ENCODE peak calls at places on chromosomes 12 and 14, in seven cellular contexts. One of them, this sample, is unnamed.

GRCh38 chr12:108649126-108649525 is 15.4 kb upstream of the SELPLG start:
- DNase-seq in HL-60: no peak
- DNase-seq in Panc1: no peak
- DNase-seq in HepG2: no peak
- DNase-seq in A549: no peak
- DNase-seq in GM23338: no peak
- DNase-seq in SK-N-SH: no peak
- DNase-seq in this sample: no peak

GRCh38 chr12:115456946-115457689 is 773.1 kb upstream of the TBX3 start:
- DNase-seq in Panc1: no peak
- DNase-seq in GM23338: peak; percentile 86
- DNase-seq in A549: peak; percentile 28
- DNase-seq in HL-60: no peak
- DNase-seq in HepG2: peak; percentile 71
- DNase-seq in SK-N-SH: no peak
- DNase-seq in this sample: peak; percentile 24

GRCh38 chr12:103858953-103859601 is 18.0 kb upstream of the NT5DC3 start:
- DNase-seq in Panc1: peak; percentile 64
- DNase-seq in SK-N-SH: no peak
- DNase-seq in HL-60: no peak
- DNase-seq in A549: peak; percentile 73
- DNase-seq in HepG2: peak; percentile 67
- DNase-seq in GM23338: no peak
- DNase-seq in this sample: peak; percentile 77

GRCh38 chr14:69183735-69184134 is 7.6 kb upstream of the EXD2 start:
- DNase-seq in GM23338: peak; percentile 83
- DNase-seq in SK-N-SH: no peak
- DNase-seq in Panc1: no peak
- DNase-seq in HepG2: peak; percentile 15
- DNase-seq in A549: no peak
- DNase-seq in HL-60: peak; percentile 75
- DNase-seq in this sample: no peak

GRCh38 chr12:52517005-52517835 is 3.0 kb downstream of the KRT5 start:
- DNase-seq in GM23338: no peak
- DNase-seq in HepG2: no peak
- DNase-seq in HL-60: no peak
- DNase-seq in A549: no peak
- DNase-seq in Panc1: no peak
- DNase-seq in SK-N-SH: no peak
- DNase-seq in this sample: no peak

GRCh38 chr14:69553221-69553620 is 21.4 kb downstream of the CCDC177 start:
- DNase-seq in GM23338: no peak
- DNase-seq in A549: no peak
- DNase-seq in Panc1: no peak
- DNase-seq in HepG2: no peak
- DNase-seq in SK-N-SH: no peak
- DNase-seq in HL-60: peak; percentile 20
- DNase-seq in this sample: no peak

GRCh38 chr14:21043387-21044105 is 1.4 kb downstream of the RNASE7 start:
- DNase-seq in HepG2: no peak
- DNase-seq in A549: no peak
- DNase-seq in Panc1: no peak
- DNase-seq in HL-60: no peak
- DNase-seq in SK-N-SH: no peak
- DNase-seq in GM23338: no peak
- DNase-seq in this sample: no peak

GRCh38 chr14:61281186-61281676 is at the start of gene TMEM30B:
- DNase-seq in SK-N-SH: no peak
- DNase-seq in GM23338: peak; percentile 96
- DNase-seq in HepG2: no peak
- DNase-seq in Panc1: no peak
- DNase-seq in HL-60: no peak
- DNase-seq in A549: no peak
- DNase-seq in this sample: no peak

GRCh38 chr12:53754633-53755261 is 3.0 kb upstream of the CISTR start:
- DNase-seq in HepG2: no peak
- DNase-seq in Panc1: no peak
- DNase-seq in HL-60: no peak
- DNase-seq in SK-N-SH: no peak
- DNase-seq in A549: no peak
- DNase-seq in GM23338: no peak
- DNase-seq in this sample: no peak

GRCh38 chr14:21268612-21269251 is 510 bp downstream of the HNRNPC start:
- DNase-seq in Panc1: no peak
- DNase-seq in HL-60: peak; percentile 45
- DNase-seq in HepG2: peak; percentile 77
- DNase-seq in A549: no peak
- DNase-seq in GM23338: peak; percentile 79
- DNase-seq in SK-N-SH: no peak
- DNase-seq in this sample: peak; percentile 24

GRCh38 chr14:73234586-73235394 is 2.5 kb upstream of the PAPLN start:
- DNase-seq in SK-N-SH: no peak
- DNase-seq in HL-60: no peak
- DNase-seq in GM23338: no peak
- DNase-seq in HepG2: no peak
- DNase-seq in A549: no peak
- DNase-seq in Panc1: no peak
- DNase-seq in this sample: no peak

GRCh38 chr14:56125772-56126411 is 7.7 kb downstream of the PELI2 start:
- DNase-seq in HepG2: no peak
- DNase-seq in SK-N-SH: no peak
- DNase-seq in Panc1: no peak
- DNase-seq in HL-60: no peak
- DNase-seq in GM23338: no peak
- DNase-seq in A549: no peak
- DNase-seq in this sample: no peak

GRCh38 chr12:117012189-117012805 is 86.9 kb downstream of the TESC start:
- DNase-seq in Panc1: no peak
- DNase-seq in HepG2: no peak
- DNase-seq in GM23338: no peak
- DNase-seq in SK-N-SH: no peak
- DNase-seq in HL-60: no peak
- DNase-seq in A549: no peak
- DNase-seq in this sample: no peak

GRCh38 chr12:42918387-42918786 is 328.8 kb upstream of the PRICKLE1 start:
- DNase-seq in SK-N-SH: peak; percentile 8
- DNase-seq in GM23338: no peak
- DNase-seq in Panc1: no peak
- DNase-seq in HL-60: no peak
- DNase-seq in HepG2: no peak
- DNase-seq in A549: no peak
- DNase-seq in this sample: no peak

GRCh38 chr12:57626929-57627445 is 6.0 kb downstream of the B4GALNT1 start:
- DNase-seq in GM23338: no peak
- DNase-seq in HL-60: no peak
- DNase-seq in A549: no peak
- DNase-seq in Panc1: no peak
- DNase-seq in HepG2: no peak
- DNase-seq in SK-N-SH: no peak
- DNase-seq in this sample: no peak

GRCh38 chr14:100904307-100905019 is 941 bp upstream of the RTL1 start:
- DNase-seq in HepG2: no peak
- DNase-seq in GM23338: peak; percentile 88
- DNase-seq in Panc1: no peak
- DNase-seq in SK-N-SH: peak; percentile 83
- DNase-seq in A549: no peak
- DNase-seq in HL-60: no peak
- DNase-seq in this sample: no peak

GRCh38 chr14:100901391-100902183 is 1.9 kb downstream of the RTL1 start:
- DNase-seq in A549: no peak
- DNase-seq in HepG2: no peak
- DNase-seq in Panc1: no peak
- DNase-seq in SK-N-SH: peak; percentile 26
- DNase-seq in HL-60: no peak
- DNase-seq in GM23338: no peak
- DNase-seq in this sample: no peak

GRCh38 chr14:100902295-100902694 is 1.2 kb downstream of the RTL1 start:
- DNase-seq in Panc1: no peak
- DNase-seq in A549: peak; percentile 39
- DNase-seq in HepG2: peak; percentile 52
- DNase-seq in GM23338: peak; percentile 71
- DNase-seq in SK-N-SH: peak; percentile 65
- DNase-seq in HL-60: no peak
- DNase-seq in this sample: peak; percentile 7

GRCh38 chr14:100903672-100904185 is at the start of gene RTL1:
- DNase-seq in HL-60: no peak
- DNase-seq in SK-N-SH: peak; percentile 58
- DNase-seq in HepG2: no peak
- DNase-seq in GM23338: no peak
- DNase-seq in Panc1: no peak
- DNase-seq in A549: no peak
- DNase-seq in this sample: no peak

DNA sequence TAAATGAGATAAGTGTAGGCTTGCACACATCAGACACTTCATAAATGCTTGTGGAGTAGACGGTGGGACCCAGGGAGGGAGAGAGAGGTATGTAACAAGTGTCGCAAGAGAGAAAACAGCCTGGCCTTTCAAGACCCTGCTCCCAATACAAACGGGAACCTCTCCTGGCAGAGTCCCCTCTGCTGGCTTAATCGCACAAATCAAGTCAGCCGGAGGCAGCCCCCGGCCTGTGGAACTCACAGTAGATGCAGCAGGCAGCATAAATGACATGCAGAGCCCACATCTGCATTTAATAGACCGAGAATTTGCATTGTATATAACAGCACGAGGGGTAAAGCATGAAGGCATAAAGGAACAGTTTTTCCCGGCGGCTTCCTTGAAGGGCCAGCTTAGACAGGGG is 730 bp downstream of the RTL1 start:
- DNase-seq in SK-N-SH: peak; percentile 84
- DNase-seq in HL-60: no peak
- DNase-seq in HepG2: peak; percentile 21
- DNase-seq in Panc1: no peak
- DNase-seq in A549: no peak
- DNase-seq in GM23338: no peak
- DNase-seq in this sample: no peak
- TF ChIP-seq REST in SK-N-SH: no peak
- TF ChIP-seq REST in HL-60: no peak
- TF ChIP-seq REST in HepG2: no peak
- TF ChIP-seq REST in Panc1: no peak
- TF ChIP-seq REST in A549: no peak
- TF ChIP-seq REST in GM23338: no peak
- TF ChIP-seq REST in this sample: no peak

GRCh38 chr14:104751539-104752337 is 1.2 kb upstream of the SIVA1 start:
- DNase-seq in HL-60: peak; percentile 61
- DNase-seq in HepG2: no peak
- DNase-seq in Panc1: no peak
- DNase-seq in GM23338: no peak
- DNase-seq in SK-N-SH: peak; percentile 55
- DNase-seq in A549: no peak
- DNase-seq in this sample: no peak

GRCh38 chr14:104754213-104754851 is 1.4 kb downstream of the SIVA1 start:
- DNase-seq in A549: no peak
- DNase-seq in Panc1: no peak
- DNase-seq in GM23338: no peak
- DNase-seq in HepG2: no peak
- DNase-seq in SK-N-SH: no peak
- DNase-seq in HL-60: no peak
- DNase-seq in this sample: no peak

GRCh38 chr14:104752735-104753527 is at the start of gene SIVA1:
- DNase-seq in GM23338: peak; percentile 100
- DNase-seq in Panc1: peak; percentile 93
- DNase-seq in HepG2: peak; percentile 97
- DNase-seq in SK-N-SH: peak; percentile 99
- DNase-seq in A549: peak; percentile 98
- DNase-seq in HL-60: peak; percentile 100
- DNase-seq in this sample: peak; percentile 98

GRCh38 chr14:104752338-104752734 is 611 bp upstream of the SIVA1 start:
- DNase-seq in Panc1: no peak
- DNase-seq in SK-N-SH: no peak
- DNase-seq in GM23338: no peak
- DNase-seq in HepG2: no peak
- DNase-seq in A549: peak; percentile 95
- DNase-seq in HL-60: no peak
- DNase-seq in this sample: no peak

GRCh38 chr14:104753528-104754212 is 723 bp downstream of the SIVA1 start:
- DNase-seq in SK-N-SH: no peak
- DNase-seq in Panc1: no peak
- DNase-seq in A549: no peak
- DNase-seq in GM23338: peak; percentile 44
- DNase-seq in HepG2: no peak
- DNase-seq in HL-60: no peak
- DNase-seq in this sample: no peak
- TF ChIP-seq REST in SK-N-SH: no peak
- TF ChIP-seq REST in Panc1: no peak
- TF ChIP-seq REST in A549: no peak
- TF ChIP-seq REST in GM23338: no peak
- TF ChIP-seq REST in HepG2: no peak
- TF ChIP-seq REST in HL-60: no peak
- TF ChIP-seq REST in this sample: no peak

GRCh38 chr12:19760611-19761010 is 321.3 kb downstream of the AEBP2 start:
- DNase-seq in Panc1: no peak
- DNase-seq in GM23338: no peak
- DNase-seq in HepG2: no peak
- DNase-seq in A549: no peak
- DNase-seq in HL-60: no peak
- DNase-seq in SK-N-SH: no peak
- DNase-seq in this sample: no peak

GRCh38 chr12:19757317-19757877 is 318.1 kb downstream of the AEBP2 start:
- DNase-seq in A549: no peak
- DNase-seq in HL-60: peak; percentile 2
- DNase-seq in Panc1: no peak
- DNase-seq in HepG2: no peak
- DNase-seq in GM23338: peak; percentile 70
- DNase-seq in SK-N-SH: peak; percentile 31
- DNase-seq in this sample: peak; percentile 19

GRCh38 chr12:19755141-19755540 is 315.8 kb downstream of the AEBP2 start:
- DNase-seq in HepG2: no peak
- DNase-seq in Panc1: no peak
- DNase-seq in SK-N-SH: no peak
- DNase-seq in A549: no peak
- DNase-seq in GM23338: no peak
- DNase-seq in HL-60: no peak
- DNase-seq in this sample: no peak

GRCh38 chr12:19761465-19761864 is 322.2 kb downstream of the AEBP2 start:
- DNase-seq in A549: no peak
- DNase-seq in SK-N-SH: no peak
- DNase-seq in HepG2: no peak
- DNase-seq in Panc1: no peak
- DNase-seq in GM23338: no peak
- DNase-seq in HL-60: peak; percentile 12
- DNase-seq in this sample: no peak

GRCh38 chr12:19759229-19759628 is 319.9 kb downstream of the AEBP2 start:
- DNase-seq in Panc1: no peak
- DNase-seq in HL-60: no peak
- DNase-seq in SK-N-SH: no peak
- DNase-seq in A549: no peak
- DNase-seq in GM23338: no peak
- DNase-seq in HepG2: no peak
- DNase-seq in this sample: no peak
- TF ChIP-seq REST in Panc1: no peak
- TF ChIP-seq REST in HL-60: no peak
- TF ChIP-seq REST in SK-N-SH: no peak
- TF ChIP-seq REST in A549: no peak
- TF ChIP-seq REST in GM23338: no peak
- TF ChIP-seq REST in HepG2: no peak
- TF ChIP-seq REST in this sample: no peak

DNA sequence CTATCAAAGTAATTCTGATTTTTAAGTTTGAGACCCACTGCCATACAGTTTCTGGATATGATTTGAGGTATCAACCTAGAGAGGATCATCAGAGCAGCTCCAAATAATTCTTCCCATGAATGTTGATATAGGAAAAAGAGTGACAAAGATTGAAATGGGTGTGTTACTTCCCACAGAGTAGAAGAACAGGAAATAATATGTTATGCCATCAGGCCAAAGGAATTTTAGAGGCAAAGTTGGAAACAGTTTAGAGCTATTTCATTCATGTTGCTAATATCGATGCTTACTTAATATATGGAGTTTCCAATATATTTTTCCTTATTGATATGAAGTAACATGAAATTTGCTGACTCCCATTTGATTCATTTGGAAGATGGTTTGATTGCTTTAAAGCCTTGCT is 8.9 kb upstream of the MSRB3 start:
- DNase-seq in HL-60: no peak
- DNase-seq in HepG2: no peak
- DNase-seq in GM23338: no peak
- DNase-seq in A549: no peak
- DNase-seq in Panc1: no peak
- DNase-seq in SK-N-SH: no peak
- DNase-seq in this sample: no peak
- TF ChIP-seq REST in HL-60: no peak
- TF ChIP-seq REST in HepG2: no peak
- TF ChIP-seq REST in GM23338: no peak
- TF ChIP-seq REST in A549: no peak
- TF ChIP-seq REST in Panc1: no peak
- TF ChIP-seq REST in SK-N-SH: no peak
- TF ChIP-seq REST in this sample: no peak

This sample was measured in HCT116.